ENCODE peak calls at places on chromosome 14, in seven cellular contexts. E, J, D, H, Q, B and S are unnamed samples.

GRCh38 chr14:91418387-91419043 is 895 bp upstream of the CCDC88C start:
- DNase-seq in H (peak), E (peak), D (peak), Q (peak), B (peak), J (peak), S (peak)

GRCh38 chr14:48350971-48351370 is 675.6 kb upstream of the MDGA2 start:
- DNase-seq in B (no peak), D (no peak), H (no peak), J (no peak), E (no peak), Q (peak), S (no peak)

GRCh38 chr14:74211945-74212580 is 27.2 kb upstream of the VSX2 start:
- DNase-seq in Q (no peak), B (peak), D (no peak), J (no peak), H (no peak), E (no peak), S (no peak)

GRCh38 chr14:98347686-98348085 is 924.3 kb downstream of the BCL11B start:
- DNase-seq in E (no peak), Q (no peak), D (no peak), B (no peak), J (no peak), H (no peak), S (no peak)

GRCh38 chr14:91412939-91413338 is 4.7 kb downstream of the CCDC88C start:
- DNase-seq in H (no peak), E (peak), B (no peak), D (no peak), Q (no peak), J (no peak), S (no peak)

GRCh38 chr14:49687942-49688700 is at the start of gene POLE2:
- DNase-seq in E (peak), J (peak), B (peak), D (peak), H (peak), Q (peak), S (peak)

GRCh38 chr14:95434161-95434560 is 82.3 kb downstream of the SYNE3 start:
- DNase-seq in Q (no peak), B (peak), D (no peak), E (no peak), H (no peak), J (no peak), S (no peak)

GRCh38 chr14:70045715-70046535 is 142.8 kb downstream of the SLC8A3 start:
- DNase-seq in H (peak), E (peak), D (peak), Q (peak), J (no peak), B (peak), S (peak)

GRCh38 chr14:68687746-68688145 is 105.1 kb downstream of the ZFP36L1 start:
- DNase-seq in D (no peak), J (no peak), E (no peak), H (no peak), B (peak), Q (no peak), S (no peak)

GRCh38 chr14:81246561-81247270 is 26.0 kb upstream of the GTF2A1 start:
- DNase-seq in D (no peak), B (peak), H (no peak), J (no peak), E (no peak), Q (no peak), S (no peak)

GRCh38 chr14:92546347-92547053 is 32.9 kb downstream of the RIN3 start:
- DNase-seq in B (no peak), J (no peak), D (no peak), E (no peak), H (no peak), Q (no peak), S (no peak)

GRCh38 chr14:80491131-80491530 is 279.8 kb upstream of the DIO2 start:
- DNase-seq in B (peak), J (no peak), D (no peak), Q (no peak), H (peak), E (no peak), S (no peak)

GRCh38 chr14:51396222-51396815 is 156.3 kb downstream of the TMX1 start:
- DNase-seq in J (no peak), B (peak), E (peak), D (no peak), Q (peak), H (no peak), S (no peak)

GRCh38 chr14:81164167-81164774 is 56.5 kb downstream of the GTF2A1 start:
- DNase-seq in E (peak), J (no peak), B (peak), Q (peak), D (peak), H (peak), S (no peak)

GRCh38 chr14:71011479-71011878 is 104.2 kb downstream of the PCNX1 start:
- DNase-seq in B (no peak), D (no peak), H (no peak), E (no peak), J (no peak), Q (no peak), S (no peak)

GRCh38 chr14:100778951-100779690 is 46.8 kb upstream of the MEG3 start:
- DNase-seq in Q (no peak), J (no peak), D (no peak), B (no peak), E (no peak), H (no peak), S (peak)